ENCODE peak calls at places on chromosomes 4 and X, in four cellular contexts. One of them, this sample, is unnamed.

GRCh38 chr4:25367004-25367621 is 9.9 kb upstream of the ANAPC4 start:
- DNase-seq in HTR-8/SVneo: peak
- DNase-seq in AML-193: peak
- DNase-seq in activated naive CD4-positive, alpha-beta T cell: no peak
- DNase-seq in this sample: no peak

GRCh38 chrX:118603981-118604380 is 108.4 kb downstream of the DOCK11 start:
- DNase-seq in HTR-8/SVneo: peak
- DNase-seq in AML-193: peak
- DNase-seq in activated naive CD4-positive, alpha-beta T cell: no peak
- DNase-seq in this sample: peak

GRCh38 chrX:17656035-17656418 is 81.3 kb upstream of the SCML1 start:
- DNase-seq in HTR-8/SVneo: no peak
- DNase-seq in AML-193: no peak
- DNase-seq in activated naive CD4-positive, alpha-beta T cell: no peak
- DNase-seq in this sample: no peak

GRCh38 chr4:952881-953573 is 20.3 kb downstream of the DGKQ start:
- DNase-seq in HTR-8/SVneo: no peak
- DNase-seq in AML-193: no peak
- DNase-seq in activated naive CD4-positive, alpha-beta T cell: no peak
- DNase-seq in this sample: no peak

GRCh38 chr4:1815997-1816860 is 23.1 kb downstream of the FGFR3 start:
- DNase-seq in HTR-8/SVneo: no peak
- DNase-seq in AML-193: no peak
- DNase-seq in activated naive CD4-positive, alpha-beta T cell: no peak
- DNase-seq in this sample: no peak

GRCh38 chr4:16227462-16227868 is 1.2 kb upstream of the TAPT1 start:
- DNase-seq in HTR-8/SVneo: no peak
- DNase-seq in AML-193: no peak
- DNase-seq in activated naive CD4-positive, alpha-beta T cell: no peak
- DNase-seq in this sample: no peak

GRCh38 chr4:123573866-123574508 is 177.4 kb downstream of the SPRY1 start:
- DNase-seq in HTR-8/SVneo: no peak
- DNase-seq in AML-193: no peak
- DNase-seq in activated naive CD4-positive, alpha-beta T cell: no peak
- DNase-seq in this sample: no peak

GRCh38 chrX:17822351-17822750 is 38.7 kb downstream of the RAI2 start:
- DNase-seq in HTR-8/SVneo: no peak
- DNase-seq in AML-193: no peak
- DNase-seq in activated naive CD4-positive, alpha-beta T cell: no peak
- DNase-seq in this sample: no peak

GRCh38 chr4:26281876-26282275 is 38.9 kb upstream of the RBPJ start:
- DNase-seq in HTR-8/SVneo: no peak
- DNase-seq in AML-193: no peak
- DNase-seq in activated naive CD4-positive, alpha-beta T cell: no peak
- DNase-seq in this sample: no peak

GRCh38 chrX:145861818-145862217 is 44.2 kb downstream of the SLITRK2 start:
- DNase-seq in HTR-8/SVneo: no peak
- DNase-seq in AML-193: no peak
- DNase-seq in activated naive CD4-positive, alpha-beta T cell: no peak
- DNase-seq in this sample: no peak

GRCh38 chrX:17805120-17805519 is 56.0 kb downstream of the RAI2 start:
- DNase-seq in HTR-8/SVneo: no peak
- DNase-seq in AML-193: no peak
- DNase-seq in activated naive CD4-positive, alpha-beta T cell: no peak
- DNase-seq in this sample: no peak

GRCh38 chr4:147590249-147590920 is 26.8 kb upstream of the TMEM184C start:
- DNase-seq in HTR-8/SVneo: peak
- DNase-seq in AML-193: peak
- DNase-seq in activated naive CD4-positive, alpha-beta T cell: no peak
- DNase-seq in this sample: no peak

GRCh38 chr4:88623097-88623496 is 30.8 kb downstream of the HERC3 start:
- DNase-seq in HTR-8/SVneo: peak
- DNase-seq in AML-193: no peak
- DNase-seq in activated naive CD4-positive, alpha-beta T cell: no peak
- DNase-seq in this sample: no peak

GRCh38 chr4:74056114-74056857 is 17.8 kb upstream of the CXCL3 start:
- DNase-seq in HTR-8/SVneo: no peak
- DNase-seq in AML-193: peak
- DNase-seq in activated naive CD4-positive, alpha-beta T cell: no peak
- DNase-seq in this sample: no peak

GRCh38 chr4:186932631-186933150 is 209.0 kb upstream of the FAT1 start:
- DNase-seq in HTR-8/SVneo: no peak
- DNase-seq in AML-193: no peak
- DNase-seq in activated naive CD4-positive, alpha-beta T cell: no peak
- DNase-seq in this sample: no peak

GRCh38 chr4:168557658-168558057 is 60.8 kb downstream of the PALLD start:
- DNase-seq in HTR-8/SVneo: no peak
- DNase-seq in AML-193: no peak
- DNase-seq in activated naive CD4-positive, alpha-beta T cell: no peak
- DNase-seq in this sample: no peak

GRCh38 chrX:105323951-105324350 is 103.5 kb upstream of the TEX13A start:
- DNase-seq in HTR-8/SVneo: no peak
- DNase-seq in AML-193: no peak
- DNase-seq in activated naive CD4-positive, alpha-beta T cell: no peak
- DNase-seq in this sample: no peak

GRCh38 chrX:40012039-40012799 is 85.5 kb downstream of the BCOR start:
- DNase-seq in HTR-8/SVneo: no peak
- DNase-seq in AML-193: no peak
- DNase-seq in activated naive CD4-positive, alpha-beta T cell: no peak
- DNase-seq in this sample: no peak

GRCh38 chr4:41304221-41304620 is 47.5 kb downstream of the UCHL1 start:
- DNase-seq in HTR-8/SVneo: no peak
- DNase-seq in AML-193: no peak
- DNase-seq in activated naive CD4-positive, alpha-beta T cell: no peak
- DNase-seq in this sample: no peak

GRCh38 chr4:32929738-32930688 is 2209.8 kb downstream of the PCDH7 start:
- DNase-seq in HTR-8/SVneo: no peak
- DNase-seq in AML-193: no peak
- DNase-seq in activated naive CD4-positive, alpha-beta T cell: no peak
- DNase-seq in this sample: no peak

GRCh38 chr4:110005461-110006056 is 92.9 kb downstream of the EGF start:
- DNase-seq in HTR-8/SVneo: peak
- DNase-seq in AML-193: peak
- DNase-seq in activated naive CD4-positive, alpha-beta T cell: no peak
- DNase-seq in this sample: no peak

GRCh38 chrX:111282991-111283390 is 12.7 kb upstream of the CAPN6 start:
- DNase-seq in HTR-8/SVneo: no peak
- DNase-seq in AML-193: no peak
- DNase-seq in activated naive CD4-positive, alpha-beta T cell: no peak
- DNase-seq in this sample: no peak

GRCh38 chr4:75653845-75654503 is 19.2 kb downstream of the G3BP2 start:
- DNase-seq in HTR-8/SVneo: no peak
- DNase-seq in AML-193: no peak
- DNase-seq in activated naive CD4-positive, alpha-beta T cell: no peak
- DNase-seq in this sample: no peak

GRCh38 chrX:54540289-54540688 is 10.3 kb downstream of the GNL3L start:
- DNase-seq in HTR-8/SVneo: no peak
- DNase-seq in AML-193: no peak
- DNase-seq in activated naive CD4-positive, alpha-beta T cell: no peak
- DNase-seq in this sample: no peak

GRCh38 chr4:26369132-26370036 is 48.6 kb downstream of the RBPJ start:
- DNase-seq in HTR-8/SVneo: no peak
- DNase-seq in AML-193: no peak
- DNase-seq in activated naive CD4-positive, alpha-beta T cell: no peak
- DNase-seq in this sample: no peak

GRCh38 chrX:38699116-38699515 is 102.1 kb upstream of the MID1IP1 start:
- DNase-seq in HTR-8/SVneo: no peak
- DNase-seq in AML-193: no peak
- DNase-seq in activated naive CD4-positive, alpha-beta T cell: no peak
- DNase-seq in this sample: no peak

GRCh38 chr4:101948055-101948454 is 157.5 kb downstream of the BANK1 start:
- DNase-seq in HTR-8/SVneo: no peak
- DNase-seq in AML-193: no peak
- DNase-seq in activated naive CD4-positive, alpha-beta T cell: no peak
- DNase-seq in this sample: no peak

GRCh38 chrX:69107231-69107739 is 58.0 kb downstream of the PJA1 start:
- DNase-seq in HTR-8/SVneo: no peak
- DNase-seq in AML-193: no peak
- DNase-seq in activated naive CD4-positive, alpha-beta T cell: no peak
- DNase-seq in this sample: no peak

This sample was measured in central memory CD8-positive, alpha-beta T cell.